ENCODE peak calls at places on chromosomes 12 and 14, in eight cellular contexts. J, R, Q, L, Z, B, G and W are unnamed samples.

GRCh38 chr14:93023039-93023438 is 92.7 kb downstream of the ITPK1 start:
- DNase-seq in Z (peak), G (no peak), L (peak), J (no peak), R (no peak), B (no peak), Q (no peak), W (no peak)

GRCh38 chr12:48279096-48279495 is 71.6 kb downstream of the ZNF641 start:
- DNase-seq in L (no peak), R (no peak), Q (no peak), G (no peak), B (no peak), Z (no peak), J (no peak), W (no peak)

GRCh38 chr12:5516781-5517180 is 84.9 kb downstream of the NTF3 start:
- DNase-seq in Z (no peak), Q (no peak), B (no peak), R (no peak), L (no peak), G (no peak), J (no peak), W (no peak)

GRCh38 chr14:53491256-53491905 is 338.3 kb upstream of the DDHD1 start:
- DNase-seq in R (no peak), G (no peak), B (no peak), Q (no peak), J (no peak), Z (no peak), L (no peak), W (no peak)

GRCh38 chr12:102756564-102756963 is 160.5 kb downstream of the PAH start:
- DNase-seq in R (no peak), Z (no peak), L (no peak), Q (no peak), B (no peak), G (no peak), J (no peak), W (no peak)

GRCh38 chr14:89302396-89302950 is 114.6 kb downstream of the FOXN3 start:
- DNase-seq in J (no peak), G (no peak), L (peak), Z (no peak), R (no peak), Q (no peak), B (no peak), W (no peak)

GRCh38 chr12:87931764-87932163 is 97.4 kb downstream of the C12orf50 start:
- DNase-seq in R (no peak), Q (no peak), J (no peak), Z (no peak), G (no peak), L (no peak), B (no peak), W (no peak)

GRCh38 chr12:71415336-71416231 is 24.0 kb upstream of the LGR5 start:
- DNase-seq in J (peak), L (peak), R (no peak), G (peak), Z (peak), B (no peak), Q (no peak), W (no peak)

GRCh38 chr12:1593232-1594044 is 943 bp downstream of the FBXL14 start:
- DNase-seq in G (peak), J (no peak), B (peak), Z (no peak), R (peak), L (no peak), Q (peak), W (peak)

GRCh38 chr14:68341765-68342212 is 451.1 kb downstream of the ZFP36L1 start:
- DNase-seq in J (no peak), Z (no peak), G (no peak), B (no peak), Q (no peak), R (no peak), L (no peak), W (no peak)

GRCh38 chr12:124497658-124498057 is 69.8 kb downstream of the NCOR2 start:
- DNase-seq in J (no peak), B (peak), L (no peak), G (no peak), R (no peak), Z (no peak), Q (no peak), W (peak)

GRCh38 chr12:122944588-122944987 is 21.7 kb downstream of the ABCB9 start:
- DNase-seq in B (no peak), J (no peak), R (peak), L (peak), Z (no peak), G (peak), Q (no peak), W (peak)

GRCh38 chr12:39435531-39435930 is 7.4 kb downstream of the KIF21A start:
- DNase-seq in G (no peak), J (no peak), B (no peak), R (no peak), L (no peak), Q (no peak), Z (no peak), W (no peak)

GRCh38 chr14:21384494-21384851 is 654 bp upstream of the SUPT16H start:
- DNase-seq in R (no peak), Z (no peak), L (no peak), J (no peak), G (no peak), Q (no peak), B (no peak), W (no peak)

GRCh38 chr12:108640802-108641445 is 7.2 kb upstream of the SELPLG start:
- DNase-seq in Q (no peak), G (peak), L (no peak), R (peak), Z (peak), B (peak), J (no peak), W (peak)

GRCh38 chr12:69694123-69694522 is 5.0 kb downstream of the BEST3 start:
- DNase-seq in Z (no peak), B (no peak), Q (no peak), J (no peak), L (no peak), G (no peak), R (no peak), W (no peak)

GRCh38 chr12:3453947-3454675 is 36.9 kb upstream of the PRMT8 start:
- DNase-seq in Z (no peak), G (no peak), R (no peak), J (no peak), B (no peak), L (peak), Q (peak), W (no peak)

GRCh38 chr12:21252070-21252469 is 82.6 kb downstream of the SLCO1A2 start:
- DNase-seq in Z (no peak), B (no peak), J (no peak), Q (no peak), R (no peak), L (no peak), G (no peak), W (no peak)

GRCh38 chr12:12975322-12976077 is 23.5 kb upstream of the GPRC5D start:
- DNase-seq in B (no peak), G (peak), J (no peak), R (peak), Z (peak), Q (peak), L (peak), W (no peak)

GRCh38 chr14:100653409-100653808 is 66.2 kb upstream of the BEGAIN start:
- DNase-seq in R (no peak), J (no peak), G (no peak), Z (peak), Q (no peak), B (no peak), L (no peak), W (no peak)

GRCh38 chr12:64810831-64811230 is 13.6 kb upstream of the TBC1D30 start:
- DNase-seq in Z (no peak), Q (no peak), B (no peak), J (no peak), R (no peak), G (no peak), L (no peak), W (no peak)

GRCh38 chr12:101823891-101824290 is 6.9 kb downstream of the GNPTAB start:
- DNase-seq in L (peak), J (no peak), B (peak), Z (peak), Q (no peak), R (peak), G (peak), W (peak)

GRCh38 chr12:124663771-124664366 is 96.5 kb upstream of the NCOR2 start:
- DNase-seq in B (peak), G (no peak), L (no peak), J (no peak), R (no peak), Q (no peak), Z (no peak), W (no peak)

GRCh38 chr12:22262309-22262708 is 72.2 kb downstream of the ST8SIA1 start:
- DNase-seq in R (no peak), B (no peak), L (no peak), G (no peak), Z (no peak), J (no peak), Q (no peak), W (no peak)

GRCh38 chr12:120346681-120347080 is 19.1 kb upstream of the PLA2G1B start:
- DNase-seq in Q (no peak), L (no peak), Z (no peak), G (no peak), R (no peak), J (no peak), B (no peak), W (no peak)

GRCh38 chr14:79842270-79842669 is 369.0 kb downstream of the DIO2 start:
- DNase-seq in R (no peak), L (no peak), J (no peak), Z (no peak), Q (no peak), G (no peak), B (peak), W (no peak)

GRCh38 chr12:646303-647038 is 16.8 kb downstream of the NINJ2 start:
- DNase-seq in L (no peak), R (peak), Z (peak), Q (no peak), B (peak), G (no peak), J (no peak), W (peak)

GRCh38 chr12:51343201-51343600 is 3.3 kb downstream of the CELA1 start:
- DNase-seq in G (no peak), Q (no peak), J (no peak), B (no peak), L (no peak), R (no peak), Z (no peak), W (no peak)

GRCh38 chr14:70780396-70781075 is 28.8 kb downstream of the MAP3K9 start:
- DNase-seq in R (peak), Q (peak), J (no peak), G (peak), B (no peak), Z (no peak), L (no peak), W (no peak)

GRCh38 chr12:24803406-24804245 is 145.3 kb downstream of the BCAT1 start:
- DNase-seq in B (no peak), Z (no peak), R (no peak), L (no peak), J (no peak), G (no peak), Q (no peak), W (no peak)

GRCh38 chr12:119565404-119565803 is 28.2 kb upstream of the TMEM233 start:
- DNase-seq in G (no peak), J (no peak), Q (no peak), L (no peak), Z (no peak), R (no peak), B (no peak), W (no peak)

GRCh38 chr12:69170293-69170692 is 69.1 kb upstream of the CPSF6 start:
- DNase-seq in Z (no peak), L (no peak), Q (no peak), B (no peak), R (no peak), J (no peak), G (no peak), W (no peak)

GRCh38 chr14:89356927-89357326 is 60.1 kb downstream of the FOXN3 start:
- DNase-seq in R (no peak), Z (no peak), B (no peak), G (no peak), L (no peak), J (no peak), Q (no peak), W (no peak)

GRCh38 chr14:55350461-55350860 is 61.2 kb downstream of the ATG14 start:
- DNase-seq in G (no peak), L (no peak), Z (no peak), R (no peak), B (no peak), Q (no peak), J (no peak), W (no peak)
- TF ChIP-seq CTCF in G (no peak), L (no peak), Z (no peak), R (no peak), B (no peak), Q (no peak), J (no peak), W (no peak)

DNA sequence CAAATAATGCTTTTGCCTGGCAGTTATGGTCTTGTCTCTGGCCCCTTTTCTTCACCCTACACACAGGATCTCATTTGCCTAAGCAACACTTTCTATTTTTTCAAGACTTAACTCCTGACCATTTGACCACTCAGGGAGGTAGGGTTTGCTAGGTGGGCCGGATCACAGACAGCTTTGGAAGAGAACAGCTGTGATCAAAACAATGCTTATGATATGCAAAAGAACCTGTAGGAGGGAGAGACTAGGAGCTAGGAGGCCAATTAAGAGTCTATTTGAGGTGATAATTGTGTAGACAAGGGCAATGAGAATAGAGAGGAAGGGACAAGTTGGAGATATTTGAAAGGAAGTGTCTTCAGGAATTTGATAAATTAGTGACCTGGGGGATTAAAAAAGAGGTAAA is 12.3 kb upstream of the DACT1 start:
- DNase-seq in R (no peak), L (no peak), B (no peak), G (no peak), J (no peak), Q (no peak), Z (no peak), W (no peak)
- TF ChIP-seq POLR2AphosphoS5 in R (no peak), L (no peak), B (no peak), G (no peak), J (no peak), Q (no peak), Z (no peak), W (no peak)

DNA sequence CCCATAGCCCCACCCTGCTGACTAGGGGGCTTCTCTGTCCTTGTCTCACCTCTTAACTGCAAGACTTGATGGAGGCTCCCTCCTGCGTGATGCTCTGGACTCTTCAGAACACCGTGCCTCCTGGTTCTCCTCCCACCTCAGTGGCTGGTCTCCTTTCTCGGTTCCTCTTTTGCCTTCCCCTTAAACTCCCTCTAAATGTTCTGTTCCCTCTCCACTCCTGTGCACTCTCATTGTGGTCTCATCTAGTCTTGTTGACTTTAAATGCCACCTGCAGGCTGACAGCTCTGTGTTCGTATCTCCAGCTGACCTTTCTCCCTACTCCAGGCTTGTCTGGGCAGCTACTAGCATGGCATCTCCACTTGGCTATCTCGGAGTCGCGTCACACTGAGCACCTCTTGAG is 28.3 kb downstream of the DYNC1H1 start:
- DNase-seq in Q (no peak), J (no peak), B (no peak), L (no peak), G (peak), R (no peak), Z (no peak), W (no peak)
- H3K27ac ChIP-seq in Q (no peak), J (no peak), B (no peak), L (no peak), G (no peak), R (no peak), Z (no peak), W (no peak)

DNA sequence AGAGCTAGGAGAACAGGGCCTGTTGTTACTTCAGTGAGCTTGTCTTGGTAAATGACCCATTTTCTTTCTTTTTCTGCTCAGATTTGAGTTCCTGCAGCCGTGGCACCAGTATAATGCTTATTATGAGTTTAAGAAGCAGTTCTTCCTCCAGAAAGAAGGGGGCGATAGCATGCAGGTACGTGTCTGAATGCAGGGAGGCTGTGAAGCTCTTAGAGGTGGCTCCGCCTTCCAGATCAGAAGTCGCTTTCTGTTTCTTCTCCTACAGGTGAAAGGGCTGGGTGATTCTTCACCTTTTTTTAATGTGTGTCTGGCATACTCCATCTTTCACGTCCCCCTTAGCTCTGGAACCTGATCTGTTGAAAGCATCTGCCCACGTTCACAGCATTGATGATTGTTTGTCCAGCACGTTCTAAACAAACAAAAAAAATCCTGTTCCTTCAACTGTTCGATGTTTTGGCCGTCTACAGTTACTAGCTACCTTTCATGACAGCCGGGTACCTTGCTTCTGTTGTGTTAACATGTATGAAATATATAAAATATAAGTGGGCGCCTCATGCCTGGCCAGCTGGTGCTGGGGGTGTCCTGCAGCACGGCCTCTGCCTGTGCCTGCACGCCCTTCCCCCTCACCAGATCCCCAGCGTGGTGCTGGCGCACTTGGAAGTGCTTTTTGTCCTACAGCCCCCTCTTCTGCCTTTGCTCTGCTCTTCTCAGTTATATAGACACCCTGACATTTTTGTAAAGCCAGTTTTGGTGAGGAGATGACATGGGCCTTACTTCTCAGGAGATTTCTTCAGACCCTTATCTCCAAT is 44.6 kb downstream of the SFSWAP start:
- DNase-seq in R (no peak), G (no peak), L (peak), J (no peak), Q (peak), B (no peak), Z (peak), W (no peak)
- TF ChIP-seq CTCF in R (no peak), G (peak), L (peak), J (no peak), Q (peak), B (no peak), Z (peak), W (peak)